ENCODE peak calls at places on chromosomes 6 and 20, in eight cellular contexts. K is ureter, S is C1 segment of cervical spinal cord, W is PC-9, I is cardiac muscle cell, N is midbrain, E is fibroblast of lung, H is Right ventricle myocardium inferior. F is an unnamed sample.

GRCh38 chr20:7985916-7986315 is 33.6 kb downstream of the TMX4 start:
- DNase-seq in K (no peak), S (no peak), W (no peak), I (no peak), N (no peak), E (no peak), H (no peak), F (no peak)

GRCh38 chr6:166958926-166959861 is 2.8 kb upstream of the RNASET2 start:
- DNase-seq in K (no peak), S (no peak), W (no peak), I (no peak), N (peak; percentile 25), E (no peak), H (no peak), F (no peak)

GRCh38 chr6:158174514-158174913 is 6.4 kb downstream of the GTF2H5 start:
- DNase-seq in K (no peak), S (no peak), W (no peak), I (no peak), N (no peak), E (peak; percentile 95), H (no peak), F (no peak)

GRCh38 chr6:109768485-109768884 is 77.4 kb downstream of the FIG4 start:
- DNase-seq in K (no peak), S (no peak), W (no peak), I (no peak), N (no peak), E (peak; percentile 18), H (no peak), F (no peak)

GRCh38 chr20:24379116-24379927 is 90.1 kb upstream of the SYNDIG1 start:
- DNase-seq in K (no peak), S (no peak), W (no peak), I (no peak), N (peak; percentile 7), E (peak; percentile 69), H (peak; percentile 74), F (peak; percentile 54)

GRCh38 chr20:49320460-49320859 is 42.6 kb upstream of the ZNFX1 start:
- DNase-seq in K (no peak), S (no peak), W (peak; percentile 48), I (peak; percentile 52), N (peak; percentile 17), E (peak; percentile 31), H (no peak), F (no peak)

GRCh38 chr20:17742426-17743130 is 42.8 kb downstream of the BANF2 start:
- DNase-seq in K (no peak), S (no peak), W (no peak), I (no peak), N (no peak), E (no peak), H (no peak), F (no peak)

GRCh38 chr20:33006776-33007375 is 628 bp upstream of the BPIFB2 start:
- DNase-seq in K (no peak), S (no peak), W (no peak), I (no peak), N (no peak), E (no peak), H (no peak), F (peak; percentile 8)

GRCh38 chr6:56757585-56757984 is 114.9 kb upstream of the DST start:
- DNase-seq in K (no peak), S (peak; percentile 41), W (no peak), I (no peak), N (peak; percentile 61), E (peak; percentile 84), H (no peak), F (no peak)

GRCh38 chr6:10146723-10147451 is 268.0 kb downstream of the TFAP2A start:
- DNase-seq in K (no peak), S (peak; percentile 10), W (peak; percentile 20), I (peak; percentile 39), N (peak; percentile 14), E (peak; percentile 24), H (no peak), F (no peak)

GRCh38 chr20:4673371-4674001 is 48.2 kb upstream of the PRND start:
- DNase-seq in K (no peak), S (no peak), W (no peak), I (peak; percentile 18), N (no peak), E (no peak), H (no peak), F (no peak)

GRCh38 chr6:57421503-57421902 is 104.1 kb downstream of the PRIM2 start:
- DNase-seq in K (no peak), S (no peak), W (no peak), I (no peak), N (no peak), E (no peak), H (no peak), F (no peak)

GRCh38 chr6:67933278-67933677 is 701.8 kb upstream of the ADGRB3 start:
- DNase-seq in K (no peak), S (no peak), W (no peak), I (no peak), N (no peak), E (no peak), H (no peak), F (no peak)

GRCh38 chr6:107192739-107193296 is 77.5 kb upstream of the BEND3 start:
- DNase-seq in K (no peak), S (no peak), W (no peak), I (no peak), N (no peak), E (no peak), H (no peak), F (no peak)

GRCh38 chr6:42090819-42091717 is 40.7 kb downstream of the TAF8 start:
- DNase-seq in K (no peak), S (no peak), W (no peak), I (no peak), N (no peak), E (no peak), H (no peak), F (no peak)

GRCh38 chr6:67653561-67653960 is 981.5 kb upstream of the ADGRB3 start:
- DNase-seq in K (no peak), S (no peak), W (no peak), I (no peak), N (no peak), E (no peak), H (no peak), F (no peak)

GRCh38 chr6:106823732-106824351 is 150.7 kb downstream of the CD24 start:
- DNase-seq in K (no peak), S (no peak), W (peak; percentile 40), I (no peak), N (no peak), E (no peak), H (no peak), F (no peak)

GRCh38 chr20:58511364-58511763 is 3.8 kb downstream of the APCDD1L start:
- DNase-seq in K (no peak), S (no peak), W (peak; percentile 15), I (no peak), N (no peak), E (peak; percentile 72), H (no peak), F (no peak)

GRCh38 chr6:20092071-20092566 is 120.2 kb downstream of the MBOAT1 start:
- DNase-seq in K (no peak), S (no peak), W (peak; percentile 17), I (peak; percentile 58), N (peak; percentile 34), E (peak; percentile 69), H (no peak), F (no peak)

GRCh38 chr20:55439057-55439456 is 566.3 kb downstream of the CBLN4 start:
- DNase-seq in K (no peak), S (no peak), W (no peak), I (no peak), N (no peak), E (no peak), H (no peak), F (no peak)

GRCh38 chr6:42182101-42182500 is 8.9 kb downstream of the GUCA1A start:
- DNase-seq in K (no peak), S (no peak), W (no peak), I (no peak), N (no peak), E (no peak), H (no peak), F (no peak)

GRCh38 chr6:1402868-1403267 is 13.5 kb downstream of the FOXF2 start:
- DNase-seq in K (no peak), S (no peak), W (no peak), I (no peak), N (no peak), E (no peak), H (no peak), F (no peak)

GRCh38 chr6:155132617-155133016 is 131.2 kb upstream of the CLDN20 start:
- DNase-seq in K (no peak), S (no peak), W (no peak), I (no peak), N (no peak), E (no peak), H (no peak), F (no peak)

GRCh38 chr6:5968817-5969726 is 37.7 kb downstream of the NRN1 start:
- DNase-seq in K (no peak), S (no peak), W (peak; percentile 21), I (peak; percentile 9), N (no peak), E (no peak), H (peak; percentile 77), F (peak; percentile 80)

GRCh38 chr6:71383891-71384489 is 95.4 kb downstream of the OGFRL1 start:
- DNase-seq in K (no peak), S (no peak), W (peak; percentile 30), I (peak; percentile 35), N (peak; percentile 37), E (peak; percentile 81), H (no peak), F (no peak)

GRCh38 chr20:21315138-21315537 is 12.0 kb downstream of the XRN2 start:
- DNase-seq in K (no peak), S (no peak), W (no peak), I (no peak), N (no peak), E (peak; percentile 71), H (no peak), F (no peak)

GRCh38 chr6:116667620-116668019 is 946 bp downstream of the ZUP1 start:
- DNase-seq in K (no peak), S (no peak), W (no peak), I (no peak), N (no peak), E (no peak), H (no peak), F (no peak)

GRCh38 chr20:19271879-19272651 is 59.6 kb downstream of the SLC24A3 start:
- DNase-seq in K (no peak), S (no peak), W (no peak), I (no peak), N (no peak), E (no peak), H (no peak), F (no peak)

GRCh38 chr6:73969982-73970960 is 274.3 kb downstream of the CD109 start:
- DNase-seq in K (no peak), S (no peak), W (no peak), I (peak; percentile 57), N (peak; percentile 9), E (peak; percentile 71), H (no peak), F (no peak)

GRCh38 chr20:33947709-33948295 is 45.9 kb upstream of the RALY start:
- DNase-seq in K (no peak), S (no peak), W (peak; percentile 55), I (peak; percentile 41), N (no peak), E (peak; percentile 45), H (no peak), F (no peak)

GRCh38 chr20:58344741-58345140 is 35.2 kb downstream of the RAB22A start:
- DNase-seq in K (no peak), S (no peak), W (no peak), I (no peak), N (no peak), E (no peak), H (no peak), F (no peak)

GRCh38 chr20:47706345-47706744 is 78.9 kb downstream of the SULF2 start:
- DNase-seq in K (no peak), S (no peak), W (no peak), I (no peak), N (no peak), E (no peak), H (no peak), F (no peak)